ENCODE peak calls at places on chromosomes 1 and 21, in four cellular contexts. Q is IMR-90, C is K562, N is endothelial cell. O is an unnamed sample.

GRCh38 chr1:111743679-111744101 is 4.5 kb upstream of the INKA2 start:
- DNase-seq in Q (peak), N (no peak), C (peak), O (no peak)

GRCh38 chr1:91997607-91998195 is 32.1 kb upstream of the EPHX4 start:
- DNase-seq in N (peak), Q (peak), C (peak), O (peak)

GRCh38 chr1:212124891-212125582 is 89.5 kb downstream of the DTL start:
- DNase-seq in N (no peak), Q (peak), C (no peak), O (no peak)

GRCh38 chr1:151255381-151255780 is 847 bp downstream of the PSMD4 start:
- DNase-seq in N (no peak), Q (peak), C (no peak), O (no peak)

GRCh38 chr1:111565957-111566356 is 53.6 kb upstream of the RAP1A start:
- DNase-seq in C (no peak), Q (no peak), N (no peak), O (no peak)

GRCh38 chr1:203342192-203342940 is 8.6 kb downstream of the FMOD start:
- DNase-seq in C (peak), Q (peak), N (peak), O (peak)

GRCh38 chr1:16075337-16076002 is 2.0 kb upstream of the FAM131C start:
- DNase-seq in N (no peak), C (no peak), Q (peak), O (no peak)

GRCh38 chr21:43571976-43572375 is 87.3 kb downstream of the HSF2BP start:
- DNase-seq in Q (no peak), N (no peak), C (no peak), O (no peak)

GRCh38 chr1:158046726-158047510 is 53.5 kb downstream of the KIRREL1 start:
- DNase-seq in N (no peak), Q (no peak), C (no peak), O (no peak)

DNA sequence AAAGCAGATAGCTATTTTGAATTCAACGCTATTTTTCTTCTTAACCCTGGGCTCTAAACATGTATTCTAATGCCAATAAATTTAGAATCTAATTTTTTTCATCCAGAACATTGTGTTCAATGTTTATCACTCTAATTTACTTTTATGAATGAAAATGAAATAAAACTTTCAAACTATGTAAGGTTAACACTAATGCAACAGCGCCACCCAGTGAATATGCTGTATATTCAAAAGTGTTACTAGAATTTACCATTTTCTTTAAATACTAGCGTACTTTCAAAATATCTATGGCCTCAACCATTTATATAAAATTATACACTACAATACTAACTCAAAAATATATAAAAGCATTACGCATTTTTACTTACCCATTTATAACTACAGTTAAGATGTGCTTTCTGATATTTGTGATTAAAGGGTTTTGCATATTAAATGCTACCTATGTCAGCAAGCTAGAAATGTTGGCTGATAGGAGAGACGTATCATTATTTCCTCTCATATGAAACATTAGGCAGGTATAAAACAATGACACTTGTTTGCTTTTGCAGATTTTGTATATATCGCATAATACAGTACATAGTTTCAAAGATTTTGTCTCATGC is 5.9 kb upstream of the NUF2 start:
- DNase-seq in C (peak), Q (peak), N (peak), O (peak)
- TF ChIP-seq CTCF in C (peak), Q (peak), N (peak), O (peak)

DNA sequence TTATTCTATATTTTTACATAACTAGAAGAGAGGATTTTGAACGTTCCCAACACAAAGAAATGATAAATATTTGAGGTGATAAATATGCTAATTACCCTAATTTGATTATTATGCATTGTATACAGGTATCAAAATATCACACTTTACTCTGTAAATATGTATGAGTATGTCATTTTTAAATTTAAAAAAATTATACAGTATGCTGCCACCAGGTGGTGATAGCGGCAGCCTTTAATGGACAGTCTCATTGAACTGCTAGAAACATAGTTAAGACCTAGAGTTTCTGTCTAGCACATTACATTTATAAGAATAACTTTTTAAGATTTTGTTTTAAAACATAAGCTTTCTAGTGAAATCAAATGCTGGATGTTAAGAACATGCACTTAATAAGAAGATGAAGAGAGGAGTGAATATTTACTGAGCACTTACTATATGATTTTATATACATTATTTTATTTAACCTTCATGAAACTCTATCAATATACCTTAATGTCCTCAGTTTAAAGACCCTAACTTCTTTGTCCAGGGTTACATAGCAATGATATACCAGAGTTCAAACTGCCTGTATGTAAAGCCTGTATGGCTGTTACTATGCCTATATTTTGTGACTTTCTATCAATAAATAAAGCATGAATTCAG is 207.1 kb downstream of the NUF2 start:
- DNase-seq in Q (peak), C (peak), N (peak), O (no peak)
- TF ChIP-seq CTCF in Q (peak), C (peak), N (peak), O (peak)

GRCh38 chr1:201883786-201884185 is 4.9 kb upstream of the SHISA4 start:
- DNase-seq in N (no peak), Q (peak), C (peak), O (no peak)
- TF ChIP-seq CTCF in N (no peak), Q (no peak), C (no peak), O (no peak)

DNA sequence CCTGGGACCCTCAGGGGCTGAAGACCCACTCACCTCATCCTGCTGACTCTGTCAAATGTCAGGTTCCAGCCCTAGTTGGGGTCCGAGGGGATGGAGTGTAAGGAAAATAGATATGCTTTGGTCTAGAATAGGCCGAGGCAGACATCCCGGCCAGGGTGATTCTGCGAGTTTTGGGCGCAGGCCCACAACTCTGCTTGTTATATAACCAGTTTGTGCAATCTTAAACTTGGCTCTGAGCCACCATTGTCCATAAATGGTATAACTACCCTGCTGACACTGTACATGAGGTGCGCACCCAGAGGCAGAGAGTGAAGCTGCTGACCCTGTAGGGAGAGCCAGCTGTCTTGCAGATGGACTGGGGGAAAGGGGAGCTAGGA is 1388.7 kb downstream of the AMY1C start:
- DNase-seq in Q (no peak), C (peak), N (no peak), O (no peak)
- TF ChIP-seq CTCF in Q (no peak), C (no peak), N (no peak), O (no peak)

GRCh38 chr1:179743679-179744400 is 749 bp downstream of the FAM163A start:
- DNase-seq in N (peak), Q (no peak), C (no peak), O (peak)

GRCh38 chr1:179742291-179742690 is 800 bp upstream of the FAM163A start:
- DNase-seq in N (no peak), C (no peak), Q (no peak), O (no peak)

GRCh38 chr1:179744401-179745130 is 1.5 kb downstream of the FAM163A start:
- DNase-seq in C (no peak), Q (no peak), N (no peak), O (no peak)

GRCh38 chr1:179745131-179745611 is 2.1 kb downstream of the FAM163A start:
- DNase-seq in Q (no peak), C (no peak), N (no peak), O (no peak)

DNA sequence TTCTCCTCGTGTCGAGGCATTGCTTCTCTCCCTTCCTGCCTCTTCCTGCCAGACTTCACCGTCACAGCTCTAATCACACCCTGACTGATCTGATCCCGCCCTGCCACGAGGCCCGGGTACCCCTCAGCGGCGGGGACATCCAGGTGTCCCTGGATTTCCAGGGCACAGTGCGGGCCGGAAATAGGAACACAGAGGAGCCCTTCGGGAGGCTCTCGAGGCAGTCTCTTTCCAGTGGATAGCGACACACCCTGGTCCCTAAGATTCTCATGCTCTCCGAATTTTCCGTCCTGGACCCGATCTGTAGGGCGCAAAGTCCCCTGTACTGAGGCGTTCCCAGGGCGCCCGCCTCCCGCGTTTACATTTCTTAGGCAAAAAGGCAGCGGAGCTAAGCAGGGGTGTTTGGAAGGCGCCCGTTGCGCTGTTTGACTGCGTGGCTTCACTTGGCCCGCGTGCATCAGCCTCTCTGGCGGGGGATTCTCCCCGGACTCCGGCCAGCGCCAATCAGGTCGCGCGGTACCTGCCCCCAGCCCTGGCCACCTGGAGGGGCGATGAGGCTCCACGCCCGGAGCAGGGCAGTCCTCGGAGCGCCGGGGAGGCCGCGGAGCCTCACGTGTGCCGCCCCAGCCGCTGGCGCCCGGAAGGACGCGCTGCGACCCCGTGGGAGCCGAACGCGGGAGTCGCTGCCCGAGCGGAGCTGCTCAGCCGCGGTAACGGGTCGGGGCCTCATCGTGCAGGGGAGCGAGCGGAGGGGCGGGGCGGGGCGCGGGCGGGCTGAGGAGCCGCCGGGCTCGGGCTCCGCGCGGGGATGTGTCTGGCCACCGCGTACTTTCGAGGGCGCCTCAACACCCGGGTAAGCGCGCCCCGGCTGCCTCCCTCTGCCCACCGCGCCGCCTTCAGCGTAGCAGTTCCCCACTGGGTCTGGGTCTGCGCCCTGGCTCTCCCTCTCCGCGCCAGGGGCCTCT is at the start of gene FAM163A:
- DNase-seq in N (peak), Q (no peak), C (no peak), O (peak)
- TF ChIP-seq CTCF in N (no peak), Q (no peak), C (no peak), O (no peak)

GRCh38 chr21:38290809-38291208 is 34.0 kb downstream of the KCNJ15 start:
- DNase-seq in N (no peak), C (no peak), Q (no peak), O (no peak)
- TF ChIP-seq CTCF in N (no peak), C (no peak), Q (no peak), O (no peak)

GRCh38 chr1:105137543-105138444 is 1388.1 kb downstream of the AMY1C start:
- DNase-seq in C (peak), Q (no peak), N (peak), O (peak)
- TF ChIP-seq CTCF in C (peak), Q (no peak), N (no peak), O (peak)

GRCh38 chr1:22531251-22531650 is 32.0 kb upstream of the EPHA8 start:
- DNase-seq in N (no peak), C (no peak), Q (no peak), O (no peak)
- TF ChIP-seq CTCF in N (no peak), C (no peak), Q (no peak), O (no peak)

DNA sequence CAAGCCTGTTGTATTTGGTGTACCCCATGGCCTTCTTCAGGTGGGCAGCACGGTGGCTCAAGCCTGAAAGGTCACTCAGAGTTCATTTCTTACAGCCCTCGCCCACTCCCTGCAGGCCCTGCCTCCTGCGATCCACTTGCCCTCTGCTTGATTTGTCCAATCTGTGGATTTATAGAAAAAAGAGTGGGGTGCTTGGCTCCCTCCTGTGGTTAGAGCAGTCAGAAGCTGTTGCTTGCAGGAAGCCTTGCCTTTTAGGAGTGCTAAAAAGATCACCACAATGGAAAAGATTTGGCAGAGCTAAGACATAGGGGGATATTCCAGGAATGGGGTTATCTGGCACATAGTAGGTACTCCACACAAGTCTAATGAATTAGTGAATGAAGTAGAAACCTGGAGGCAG is 108.0 kb upstream of the TRABD2B start:
- DNase-seq in C (no peak), N (no peak), Q (no peak), O (no peak)
- TF ChIP-seq CTCF in C (no peak), N (no peak), Q (no peak), O (peak)

GRCh38 chr21:40335689-40336088 is 468.5 kb downstream of the PCP4 start:
- DNase-seq in C (no peak), Q (no peak), N (no peak), O (no peak)
- TF ChIP-seq CTCF in C (no peak), Q (no peak), N (no peak), O (no peak)